ENCODE peak calls at places on chromosomes 12 and 14, in four cellular contexts. X is activated naive CD8-positive, alpha-beta T cell treated with anti-CD3 and anti-CD28 coated beads, Interleukin-2, amount 50 U/mL, for 24 hours; T is AG08395; L is HTR-8/SVneo. Q is an unnamed sample.

GRCh38 chr12:7374423-7375144 is 69.4 kb downstream of the CD163L1 start:
- DNase-seq in X (peak; percentile 30), T (peak; percentile 62), L (peak; percentile 69), Q (peak; percentile 31)

GRCh38 chr12:119666226-119666808 is 1.6 kb upstream of the PRKAB1 start:
- DNase-seq in X (no peak), T (no peak), L (no peak), Q (no peak)

GRCh38 chr14:68191567-68192321 is 372.2 kb downstream of the RAD51B start:
- DNase-seq in X (no peak), T (no peak), L (peak; percentile 78), Q (peak; percentile 28)

GRCh38 chr14:60153996-60154395 is 11.2 kb downstream of the DHRS7 start:
- DNase-seq in X (no peak), T (no peak), L (no peak), Q (no peak)

GRCh38 chr14:63248211-63248610 is 44.0 kb downstream of the RHOJ start:
- DNase-seq in X (no peak), T (peak; percentile 13), L (peak; percentile 64), Q (no peak)

GRCh38 chr12:132466241-132467188 is 23.4 kb upstream of the FBRSL1 start:
- DNase-seq in X (no peak), T (no peak), L (no peak), Q (no peak)

GRCh38 chr14:20679907-20680306 is 4.5 kb upstream of the RNASE4 start:
- DNase-seq in X (no peak), T (peak; percentile 45), L (no peak), Q (no peak)

GRCh38 chr12:12190087-12190809 is 76.6 kb downstream of the LRP6 start:
- DNase-seq in X (no peak), T (no peak), L (no peak), Q (no peak)

GRCh38 chr12:14171111-14171510 is 189.7 kb upstream of the GRIN2B start:
- DNase-seq in X (no peak), T (no peak), L (no peak), Q (no peak)

GRCh38 chr12:113130457-113131135 is 5.0 kb downstream of the RASAL1 start:
- DNase-seq in X (no peak), T (no peak), L (no peak), Q (no peak)

GRCh38 chr12:131264625-131265024 is 310.9 kb downstream of the ADGRD1 start:
- DNase-seq in X (no peak), T (no peak), L (no peak), Q (no peak)

GRCh38 chr12:99131761-99132199 is 486.7 kb downstream of the APAF1 start:
- DNase-seq in X (no peak), T (no peak), L (no peak), Q (no peak)

GRCh38 chr12:87425942-87426554 is 603.2 kb downstream of the C12orf50 start:
- DNase-seq in X (no peak), T (no peak), L (no peak), Q (no peak)

GRCh38 chr12:51678086-51678724 is 87.2 kb downstream of the SCN8A start:
- DNase-seq in X (peak; percentile 16), T (peak; percentile 71), L (peak; percentile 59), Q (peak; percentile 74)

GRCh38 chr14:94027566-94028449 is 1.7 kb downstream of the OTUB2 start:
- DNase-seq in X (no peak), T (no peak), L (no peak), Q (no peak)

GRCh38 chr14:103089386-103090335 is 4.9 kb upstream of the EXOC3L4 start:
- DNase-seq in X (no peak), T (no peak), L (no peak), Q (no peak)

GRCh38 chr14:25090716-25091454 is 40.9 kb upstream of the STXBP6 start:
- DNase-seq in X (no peak), T (peak; percentile 72), L (peak; percentile 66), Q (no peak)

GRCh38 chr14:89504084-89504483 is 87.1 kb upstream of the FOXN3 start:
- DNase-seq in X (no peak), T (no peak), L (no peak), Q (no peak)

GRCh38 chr12:110314308-110314707 is 33.3 kb downstream of the ATP2A2 start:
- DNase-seq in X (no peak), T (peak; percentile 31), L (peak; percentile 48), Q (no peak)

GRCh38 chr12:26177303-26177702 is 18.1 kb upstream of the SSPN start:
- DNase-seq in X (no peak), T (no peak), L (no peak), Q (no peak)

GRCh38 chr14:69661194-69661537 is 49.8 kb downstream of the SUSD6 start:
- DNase-seq in X (no peak), T (no peak), L (no peak), Q (no peak)

GRCh38 chr12:53298154-53298553 is 1.3 kb upstream of the MYG1 start:
- DNase-seq in X (no peak), T (peak; percentile 72), L (no peak), Q (no peak)

GRCh38 chr12:126493366-126494108 is 1428.3 kb downstream of the AACS start:
- DNase-seq in X (no peak), T (peak; percentile 43), L (no peak), Q (no peak)

GRCh38 chr14:81165188-81165587 is 55.6 kb downstream of the GTF2A1 start:
- DNase-seq in X (no peak), T (no peak), L (no peak), Q (no peak)

GRCh38 chr12:89389755-89390661 is 37.7 kb upstream of the DUSP6 start:
- DNase-seq in X (no peak), T (no peak), L (no peak), Q (no peak)

GRCh38 chr12:130924946-130925345 is 28.8 kb upstream of the ADGRD1 start:
- DNase-seq in X (no peak), T (no peak), L (no peak), Q (no peak)

Q was measured in NCI-H146.